ENCODE peak calls at places on chromosomes 2 and 18, in four cellular contexts. G is right lobe of liver, F is lower leg skin, X is ovary. L is an unnamed sample.
A peak's percentile ranks its signal among the peaks of the same experiment; 100 is the strongest.

GRCh38 chr2:42510191-42510929 is 16.6 kb upstream of the KCNG3 start:
- DNase-seq in G (no peak), F (no peak), X (no peak), L (no peak)

GRCh38 chr2:221562226-221562625 is 9.9 kb downstream of the EPHA4 start:
- DNase-seq in G (no peak), F (no peak), X (no peak), L (no peak)

GRCh38 chr2:76180676-76181075 is 470.0 kb upstream of the GCFC2 start:
- DNase-seq in G (no peak), F (no peak), X (no peak), L (no peak)

GRCh38 chr2:79638943-79639342 is 126.1 kb downstream of the CTNNA2 start:
- DNase-seq in G (no peak), F (no peak), X (no peak), L (no peak)

GRCh38 chr2:26740890-26741302 is 23.2 kb upstream of the SLC35F6 start:
- DNase-seq in G (no peak), F (no peak), X (no peak), L (no peak)

GRCh38 chr2:20525041-20526035 is 78.5 kb downstream of the RHOB start:
- DNase-seq in G (peak; percentile 68), F (peak; percentile 80), X (no peak), L (peak; percentile 82)

GRCh38 chr2:197255550-197255949 is 55.0 kb downstream of the ANKRD44 start:
- DNase-seq in G (peak; percentile 62), F (peak; percentile 58), X (no peak), L (peak; percentile 35)

GRCh38 chr2:27638023-27638637 is 9.3 kb downstream of the GPN1 start:
- DNase-seq in G (no peak), F (no peak), X (no peak), L (no peak)

GRCh38 chr18:73136134-73136533 is 268.3 kb upstream of the NETO1 start:
- DNase-seq in G (no peak), F (no peak), X (no peak), L (no peak)

GRCh38 chr2:30283931-30284565 is 52.7 kb downstream of the LBH start:
- DNase-seq in G (no peak), F (no peak), X (no peak), L (no peak)

GRCh38 chr2:132517386-132517785 is 100.8 kb downstream of the GPR39 start:
- DNase-seq in G (no peak), F (no peak), X (no peak), L (no peak)

GRCh38 chr2:54545700-54546450 is 89.7 kb downstream of the SPTBN1 start:
- DNase-seq in G (no peak), F (no peak), X (no peak), L (no peak)

GRCh38 chr2:45396671-45397070 is 214.4 kb downstream of the SRBD1 start:
- DNase-seq in G (no peak), F (no peak), X (no peak), L (no peak)

GRCh38 chr2:200274116-200275075 is 32.1 kb upstream of the SPATS2L start:
- DNase-seq in G (no peak), F (no peak), X (no peak), L (no peak)

GRCh38 chr18:44938396-44939036 is 257.8 kb downstream of the SETBP1 start:
- DNase-seq in G (no peak), F (no peak), X (no peak), L (no peak)

GRCh38 chr18:38545071-38545470 is 979.5 kb upstream of the CELF4 start:
- DNase-seq in G (no peak), F (no peak), X (no peak), L (no peak)

GRCh38 chr18:31102020-31102684 is at the start of gene DSC2:
- DNase-seq in G (peak; percentile 66), F (peak; percentile 17), X (peak; percentile 19), L (no peak)

GRCh38 chr2:74822771-74823283 is 11.1 kb upstream of the HK2 start:
- DNase-seq in G (peak; percentile 21), F (no peak), X (no peak), L (no peak)

GRCh38 chr18:11909597-11910026 is 1.5 kb upstream of the MPPE1 start:
- DNase-seq in G (no peak), F (no peak), X (no peak), L (no peak)

GRCh38 chr2:189582140-189582825 is 1.7 kb upstream of the SLC40A1 start:
- DNase-seq in G (no peak), F (no peak), X (no peak), L (no peak)

GRCh38 chr2:189580662-189581353 is at the start of gene SLC40A1:
- DNase-seq in G (peak; percentile 93), F (peak; percentile 56), X (peak; percentile 88), L (peak; percentile 65)

GRCh38 chr2:189580267-189580661 is 322 bp downstream of the SLC40A1 start:
- DNase-seq in G (peak; percentile 61), F (no peak), X (peak; percentile 58), L (peak; percentile 25)

GRCh38 chr2:189579585-189579984 is 1.0 kb downstream of the SLC40A1 start:
- DNase-seq in G (no peak), F (no peak), X (no peak), L (no peak)

GRCh38 chr2:189581354-189582139 is 961 bp upstream of the SLC40A1 start:
- DNase-seq in G (peak; percentile 61), F (no peak), X (peak; percentile 49), L (no peak)
- H3K4me3 ChIP-seq in G (peak overlapping the region; percentile 72), F (peak overlapping the region; percentile 71), X (peak overlapping the region; percentile 68), L (peak overlapping the region; percentile 66)

DNA sequence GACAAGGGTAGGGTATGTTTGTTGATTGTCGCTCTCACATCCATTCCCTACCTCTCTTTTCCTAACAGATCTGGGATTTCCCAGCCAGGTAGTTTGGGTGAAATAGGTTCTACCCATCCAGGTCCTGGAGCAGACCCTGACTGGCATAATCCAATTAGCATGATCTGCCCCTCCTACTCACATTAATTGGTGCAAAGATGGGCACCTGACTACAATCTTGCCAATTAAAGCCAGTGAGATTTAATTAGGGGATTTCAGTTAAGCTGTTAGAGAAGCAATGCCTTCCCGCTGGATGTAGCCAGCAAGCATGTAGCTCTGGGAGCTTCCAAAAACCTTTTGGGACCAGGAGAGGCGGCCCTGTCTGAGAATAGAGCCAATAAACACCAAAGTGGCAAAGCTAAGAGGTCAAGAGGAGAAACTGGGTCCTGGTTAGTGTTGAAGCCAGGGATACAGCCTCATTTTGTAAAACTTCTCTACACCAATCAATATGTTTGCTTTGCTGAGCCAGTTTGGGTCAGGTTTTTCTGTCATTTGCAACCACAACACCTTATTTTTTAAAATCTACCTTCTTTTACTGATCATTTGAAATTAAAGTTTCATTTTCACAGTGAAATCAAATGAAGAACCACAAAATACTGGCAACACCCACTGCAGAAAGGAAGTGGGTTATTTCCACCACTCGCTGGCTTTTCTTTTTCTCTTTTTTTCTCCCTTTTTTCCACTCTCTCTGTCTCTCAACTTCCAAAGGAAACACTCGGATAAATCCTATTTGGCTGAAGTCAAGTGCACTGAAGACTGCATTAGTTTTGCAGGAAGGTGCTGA is 3.2 kb upstream of the TTC39C start:
- DNase-seq in G (peak; percentile 69), F (no peak), X (no peak), L (no peak)
- H3K4me3 ChIP-seq in G (no peak overlapping the region), F (no peak overlapping the region), X (no peak overlapping the region), L (no peak overlapping the region)

DNA sequence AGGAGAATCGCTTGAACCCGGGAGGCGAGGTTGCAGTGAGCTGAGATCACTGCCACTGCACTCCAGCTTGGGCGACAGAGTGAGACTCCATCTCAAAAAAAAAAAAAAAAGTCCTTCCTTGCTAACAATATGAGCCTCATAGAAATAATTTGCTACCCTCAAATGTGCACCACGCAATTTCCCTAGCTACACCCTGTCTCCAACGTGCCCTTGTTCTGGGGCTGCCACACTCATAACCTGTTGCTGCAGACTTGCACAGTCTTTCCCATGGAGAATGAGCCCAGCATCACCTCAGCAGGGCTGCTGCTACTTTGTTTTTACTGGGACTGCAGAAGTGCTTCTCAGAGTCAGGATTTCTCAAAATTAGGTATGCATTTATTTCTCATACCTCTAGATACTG is 46.4 kb upstream of the ZNG1B start:
- DNase-seq in G (no peak), F (no peak), X (no peak), L (no peak)
- H3K4me3 ChIP-seq in G (no peak overlapping the region), F (no peak overlapping the region), X (no peak overlapping the region), L (no peak overlapping the region)

DNA sequence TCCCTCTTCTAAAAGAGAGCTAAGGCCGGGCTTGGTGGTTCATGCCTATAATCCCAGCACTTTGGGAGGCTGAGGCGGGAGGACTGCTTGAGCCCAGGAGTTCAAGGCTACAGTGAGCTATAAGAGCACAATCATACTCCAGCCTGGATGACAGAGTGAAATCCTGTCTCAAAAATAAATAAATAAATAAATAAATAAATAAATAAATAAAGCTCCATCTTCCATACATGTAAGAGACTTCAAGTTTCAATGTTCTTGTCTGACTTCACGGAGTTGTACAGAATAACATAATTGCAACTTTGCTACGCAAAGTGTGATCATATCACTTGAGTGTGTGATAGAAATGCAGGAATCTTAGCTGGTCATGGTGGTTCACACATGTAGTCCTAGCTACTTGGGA is 123.5 kb upstream of the SP3 start:
- DNase-seq in G (no peak), F (no peak), X (no peak), L (no peak)
- H3K4me3 ChIP-seq in G (no peak overlapping the region), F (no peak overlapping the region), X (no peak overlapping the region), L (no peak overlapping the region)

GRCh38 chr2:241821460-241822263 is 12.7 kb downstream of the NEU4 start:
- DNase-seq in G (no peak), F (no peak), X (no peak), L (peak; percentile 11)
- H3K4me3 ChIP-seq in G (no peak overlapping the region), F (no peak overlapping the region), X (no peak overlapping the region), L (no peak overlapping the region)

L was measured in gastrocnemius medialis.